ENCODE peak calls at places on chromosome 2, in seven cellular contexts. W, L, E, P, F, X and K are unnamed samples.

GRCh38 chr2:48707466-48707865 is 48.1 kb downstream of the LHCGR start:
- DNase-seq in W (no peak), L (no peak), E (no peak), P (no peak), F (no peak), X (no peak), K (no peak)

GRCh38 chr2:212721026-212721451 is 182.4 kb upstream of the ERBB4 start:
- DNase-seq in W (no peak), L (no peak), E (no peak), P (no peak), F (no peak), X (no peak), K (no peak)

GRCh38 chr2:62197017-62197586 is 1.2 kb downstream of the B3GNT2 start:
- DNase-seq in W (no peak), L (peak), E (no peak), P (no peak), F (no peak), X (no peak), K (no peak)

GRCh38 chr2:210546424-210547223 is 9.8 kb upstream of the CPS1 start:
- DNase-seq in W (no peak), L (peak), E (peak), P (no peak), F (no peak), X (no peak), K (no peak)

GRCh38 chr2:204108301-204108700 is 171.7 kb downstream of the ICOS start:
- DNase-seq in W (peak), L (no peak), E (no peak), P (no peak), F (no peak), X (peak), K (peak)

GRCh38 chr2:50344509-50345106 is 687.3 kb downstream of the NRXN1 start:
- DNase-seq in W (no peak), L (no peak), E (no peak), P (no peak), F (no peak), X (no peak), K (no peak)

GRCh38 chr2:8526403-8526696 is 155.5 kb upstream of the ID2 start:
- DNase-seq in W (no peak), L (no peak), E (no peak), P (no peak), F (no peak), X (no peak), K (no peak)

GRCh38 chr2:204860249-204860648 is 315.0 kb downstream of the PARD3B start:
- DNase-seq in W (no peak), L (no peak), E (peak), P (no peak), F (no peak), X (no peak), K (no peak)

GRCh38 chr2:169767243-169767888 is 31.3 kb upstream of the SSB start:
- DNase-seq in W (peak), L (no peak), E (peak), P (no peak), F (no peak), X (peak), K (peak)

GRCh38 chr2:74080346-74080745 is 67.4 kb downstream of the BOLA3 start:
- DNase-seq in W (no peak), L (no peak), E (peak), P (no peak), F (no peak), X (no peak), K (no peak)

GRCh38 chr2:160332318-160332717 is 132.2 kb upstream of the ITGB6 start:
- DNase-seq in W (peak), L (no peak), E (peak), P (no peak), F (no peak), X (no peak), K (peak)

GRCh38 chr2:16871426-16871825 is 205.8 kb upstream of the CYRIA start:
- DNase-seq in W (no peak), L (no peak), E (no peak), P (no peak), F (no peak), X (no peak), K (no peak)

GRCh38 chr2:71385008-71385407 is 53.4 kb downstream of the ZNF638 start:
- DNase-seq in W (peak), L (no peak), E (peak), P (peak), F (no peak), X (no peak), K (peak)

GRCh38 chr2:26864646-26865045 is 16.7 kb downstream of the DPYSL5 start:
- DNase-seq in W (no peak), L (no peak), E (no peak), P (no peak), F (no peak), X (no peak), K (no peak)

GRCh38 chr2:30368258-30368657 is 78.8 kb upstream of the LCLAT1 start:
- DNase-seq in W (no peak), L (no peak), E (peak), P (no peak), F (no peak), X (no peak), K (no peak)

GRCh38 chr2:158753561-158754302 is 41.4 kb upstream of the DAPL1 start:
- DNase-seq in W (peak), L (no peak), E (peak), P (no peak), F (no peak), X (peak), K (peak)

GRCh38 chr2:239767016-239767905 is 257.9 kb downstream of the NDUFA10 start:
- DNase-seq in W (no peak), L (no peak), E (no peak), P (no peak), F (no peak), X (no peak), K (no peak)

GRCh38 chr2:207635468-207636200 is 10.4 kb upstream of the METTL21A start:
- DNase-seq in W (peak), L (no peak), E (no peak), P (no peak), F (no peak), X (peak), K (peak)

GRCh38 chr2:208025814-208026184 is 472 bp upstream of the PLEKHM3 start:
- DNase-seq in W (no peak), L (no peak), E (no peak), P (no peak), F (no peak), X (no peak), K (no peak)

GRCh38 chr2:48126180-48126579 is 219.9 kb upstream of the FBXO11 start:
- DNase-seq in W (peak), L (no peak), E (peak), P (no peak), F (no peak), X (no peak), K (peak)

GRCh38 chr2:105538840-105539239 is 140.0 kb upstream of the FHL2 start:
- DNase-seq in W (no peak), L (no peak), E (no peak), P (no peak), F (no peak), X (no peak), K (no peak)

GRCh38 chr2:125405816-125406215 is 1250.1 kb upstream of the GYPC start:
- DNase-seq in W (peak), L (no peak), E (peak), P (peak), F (no peak), X (peak), K (peak)

GRCh38 chr2:236974752-236975151 is 110.9 kb upstream of the COPS8 start:
- DNase-seq in W (no peak), L (no peak), E (no peak), P (no peak), F (no peak), X (no peak), K (no peak)

GRCh38 chr2:16039823-16040222 is 99.5 kb downstream of the MYCN start:
- DNase-seq in W (no peak), L (no peak), E (no peak), P (no peak), F (no peak), X (no peak), K (no peak)

GRCh38 chr2:229141626-229142025 is 129.5 kb downstream of the PID1 start:
- DNase-seq in W (peak), L (no peak), E (peak), P (no peak), F (no peak), X (no peak), K (peak)

GRCh38 chr2:154489271-154489858 is 209.1 kb upstream of the KCNJ3 start:
- DNase-seq in W (no peak), L (no peak), E (no peak), P (no peak), F (no peak), X (no peak), K (no peak)

GRCh38 chr2:9539530-9539929 is 16.1 kb downstream of the ADAM17 start:
- DNase-seq in W (peak), L (no peak), E (peak), P (no peak), F (no peak), X (no peak), K (no peak)
- H3K4me3 ChIP-seq in W (no peak), L (no peak), E (no peak), P (no peak), F (no peak), X (no peak), K (no peak)

GRCh38 chr2:67240507-67240906 is 156.6 kb upstream of the ETAA1 start:
- DNase-seq in W (no peak), L (no peak), E (no peak), P (no peak), F (no peak), X (no peak), K (peak)

GRCh38 chr2:67242456-67242855 is 154.7 kb upstream of the ETAA1 start:
- DNase-seq in W (no peak), L (no peak), E (no peak), P (no peak), F (no peak), X (no peak), K (no peak)

GRCh38 chr2:67241453-67241852 is 155.7 kb upstream of the ETAA1 start:
- DNase-seq in W (no peak), L (no peak), E (no peak), P (no peak), F (no peak), X (no peak), K (no peak)

GRCh38 chr2:67234443-67234842 is 162.7 kb upstream of the ETAA1 start:
- DNase-seq in W (peak), L (no peak), E (peak), P (no peak), F (no peak), X (peak), K (peak)

GRCh38 chr2:67237288-67237687 is 159.8 kb upstream of the ETAA1 start:
- DNase-seq in W (peak), L (no peak), E (no peak), P (no peak), F (no peak), X (no peak), K (no peak)
- TF ChIP-seq CTCF in W (peak), L (no peak), E (no peak), P (no peak), F (no peak), X (no peak), K (peak)

GRCh38 chr2:196617430-196617829 is 22.1 kb upstream of the CCDC150 start:
- DNase-seq in W (no peak), L (no peak), E (no peak), P (no peak), F (no peak), X (no peak), K (no peak)
- H3K4me3 ChIP-seq in W (no peak), L (no peak), E (no peak), P (no peak), F (no peak), X (no peak), K (no peak)

GRCh38 chr2:107645586-107645985 is 181.1 kb upstream of the RGPD4 start:
- DNase-seq in W (no peak), L (no peak), E (no peak), P (no peak), F (no peak), X (no peak), K (peak)

DNA sequence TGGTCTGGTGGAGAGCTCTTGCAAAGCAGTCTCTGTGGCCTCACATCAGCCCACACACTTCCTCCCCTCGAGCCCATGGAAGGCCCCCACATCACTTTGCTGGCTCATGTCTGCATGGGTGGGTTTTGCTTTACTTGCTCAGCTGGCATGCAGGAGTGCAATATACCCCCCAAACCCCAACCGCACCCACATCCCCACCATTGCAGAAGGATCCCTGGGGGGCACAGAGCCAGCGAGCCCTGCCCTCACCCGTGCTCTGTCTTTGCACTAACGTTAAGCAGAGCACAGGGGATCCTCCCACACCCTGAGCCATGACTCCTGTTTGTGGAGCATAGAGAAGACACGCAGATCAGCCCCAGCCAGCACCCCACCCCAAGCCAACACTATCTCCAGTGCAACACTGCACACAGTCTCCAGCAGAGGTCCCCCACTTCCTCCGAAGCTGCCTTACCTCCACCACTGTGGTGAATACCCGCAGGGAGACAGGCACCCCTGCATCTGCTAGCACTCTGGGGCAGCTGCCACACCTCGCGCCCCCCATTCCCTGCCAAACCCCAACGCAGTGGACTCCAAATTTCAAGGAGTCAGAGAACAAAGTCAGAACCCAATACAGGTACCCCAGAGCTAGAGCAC is 177.8 kb upstream of the RGPD4 start:
- DNase-seq in W (no peak), L (no peak), E (no peak), P (no peak), F (no peak), X (no peak), K (no peak)
- TF ChIP-seq CTCF in W (no peak), L (no peak), E (no peak), P (no peak), F (no peak), X (no peak), K (peak)

GRCh38 chr2:40406485-40407289 is 45.2 kb downstream of the SLC8A1 start:
- DNase-seq in W (no peak), L (no peak), E (no peak), P (no peak), F (no peak), X (no peak), K (no peak)

GRCh38 chr2:40403233-40403841 is 48.6 kb downstream of the SLC8A1 start:
- DNase-seq in W (peak), L (no peak), E (peak), P (peak), F (no peak), X (peak), K (peak)

GRCh38 chr2:40405440-40405839 is 46.5 kb downstream of the SLC8A1 start:
- DNase-seq in W (no peak), L (no peak), E (no peak), P (peak), F (no peak), X (no peak), K (no peak)

GRCh38 chr2:40401896-40402295 is 50.0 kb downstream of the SLC8A1 start:
- DNase-seq in W (peak), L (no peak), E (peak), P (peak), F (no peak), X (peak), K (peak)

DNA sequence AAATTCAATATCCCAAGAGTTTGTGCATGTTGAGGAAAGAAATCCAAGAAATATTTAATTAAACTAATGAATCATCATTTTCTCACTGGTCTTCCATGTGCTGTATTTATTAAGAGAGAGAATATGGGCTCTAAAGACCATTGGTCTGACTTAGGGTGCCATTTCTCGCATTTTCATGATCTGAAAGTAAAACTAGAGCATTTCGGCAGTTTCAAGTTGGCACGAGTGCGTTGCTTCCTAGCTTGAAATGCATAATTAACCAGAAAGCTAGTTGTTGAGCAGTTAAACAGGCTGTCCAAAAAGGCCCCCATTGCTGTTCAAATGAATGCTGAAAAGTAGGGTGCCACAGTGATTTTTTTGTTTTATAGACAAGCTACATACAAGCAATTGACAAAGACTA is 47.4 kb downstream of the SLC8A1 start:
- DNase-seq in W (no peak), L (no peak), E (no peak), P (no peak), F (no peak), X (no peak), K (no peak)
- H3K4me3 ChIP-seq in W (no peak), L (no peak), E (no peak), P (no peak), F (no peak), X (no peak), K (no peak)

DNA sequence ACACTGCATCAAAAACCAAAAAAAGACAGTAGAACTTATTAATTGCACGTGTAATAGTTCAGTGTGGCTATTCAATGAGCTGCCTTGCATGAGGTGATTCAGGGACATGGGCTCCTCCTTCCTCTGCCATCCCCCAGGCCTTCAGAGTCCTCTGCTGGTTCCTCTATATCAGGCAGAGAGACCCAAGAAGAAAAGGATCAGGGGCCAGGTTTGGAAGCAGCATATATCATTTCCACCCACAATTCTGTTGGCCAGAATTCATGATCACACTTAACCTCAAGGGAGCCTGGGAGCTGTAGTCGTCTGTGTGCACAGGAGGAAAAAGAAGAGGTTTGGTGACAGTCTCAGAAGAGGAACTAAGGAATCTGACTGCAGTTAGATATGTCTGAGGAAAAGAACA is 114.0 kb upstream of the GLS start:
- DNase-seq in W (no peak), L (no peak), E (no peak), P (no peak), F (no peak), X (no peak), K (no peak)
- TF ChIP-seq CTCF in W (no peak), L (no peak), E (no peak), P (no peak), F (no peak), X (no peak), K (no peak)

DNA sequence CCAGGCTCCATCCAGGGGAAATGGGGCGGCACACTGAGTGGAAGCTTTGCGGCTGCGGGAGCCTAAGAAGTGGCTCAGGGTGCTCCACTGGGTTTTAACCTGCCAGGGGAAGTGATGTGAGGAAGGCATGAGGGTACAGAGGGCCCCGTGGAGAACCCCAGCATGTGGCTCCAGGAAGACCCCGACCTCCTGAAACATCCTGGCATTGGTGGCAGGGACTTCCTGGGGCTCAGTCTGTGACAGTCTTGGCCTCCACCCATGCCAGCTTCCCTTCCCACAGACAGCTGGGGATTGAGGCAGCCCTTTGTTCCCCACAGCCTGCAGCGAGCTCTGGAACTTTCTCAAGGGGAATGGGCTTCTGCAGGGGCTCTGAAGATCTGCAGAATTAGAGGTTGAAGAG is 146.6 kb downstream of the TNS1 start:
- DNase-seq in W (no peak), L (no peak), E (no peak), P (no peak), F (no peak), X (no peak), K (no peak)
- H3K4me3 ChIP-seq in W (no peak), L (peak), E (no peak), P (no peak), F (no peak), X (no peak), K (no peak)

GRCh38 chr2:127056631-127057370 is 50.2 kb downstream of the BIN1 start:
- DNase-seq in W (no peak), L (peak), E (no peak), P (no peak), F (no peak), X (no peak), K (no peak)
- TF ChIP-seq CTCF in W (no peak), L (no peak), E (no peak), P (no peak), F (no peak), X (no peak), K (no peak)

DNA sequence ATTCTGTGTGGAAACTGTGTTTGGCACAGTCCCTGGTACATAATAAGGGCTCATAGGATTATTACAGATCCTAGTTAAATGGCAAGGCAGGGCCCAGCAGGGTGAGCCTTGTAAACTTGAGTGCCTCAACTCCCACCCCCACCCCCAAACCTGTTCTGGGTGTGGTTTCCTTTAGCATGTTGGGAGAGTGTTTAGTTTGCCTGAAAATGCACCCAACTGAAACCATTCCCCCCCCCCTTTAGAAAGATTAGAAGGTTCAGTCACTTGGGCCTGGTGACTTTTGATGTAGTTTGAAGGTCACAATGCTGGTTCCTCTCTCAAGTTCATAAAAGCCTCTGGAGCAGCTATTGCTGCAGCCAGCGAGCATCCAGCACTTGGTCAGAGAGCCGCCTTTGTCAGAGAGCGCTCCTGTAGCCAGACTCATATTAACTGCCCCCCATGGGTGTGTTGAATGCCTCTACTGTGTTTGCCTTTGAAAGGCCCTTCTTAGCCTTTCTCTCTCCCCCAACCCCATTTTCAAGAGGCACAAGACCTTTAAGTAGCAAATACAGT is 113.7 kb downstream of the SPTBN1 start:
- DNase-seq in W (no peak), L (no peak), E (no peak), P (no peak), F (no peak), X (no peak), K (no peak)
- H3K4me3 ChIP-seq in W (no peak), L (no peak), E (no peak), P (no peak), F (no peak), X (peak), K (no peak)

DNA sequence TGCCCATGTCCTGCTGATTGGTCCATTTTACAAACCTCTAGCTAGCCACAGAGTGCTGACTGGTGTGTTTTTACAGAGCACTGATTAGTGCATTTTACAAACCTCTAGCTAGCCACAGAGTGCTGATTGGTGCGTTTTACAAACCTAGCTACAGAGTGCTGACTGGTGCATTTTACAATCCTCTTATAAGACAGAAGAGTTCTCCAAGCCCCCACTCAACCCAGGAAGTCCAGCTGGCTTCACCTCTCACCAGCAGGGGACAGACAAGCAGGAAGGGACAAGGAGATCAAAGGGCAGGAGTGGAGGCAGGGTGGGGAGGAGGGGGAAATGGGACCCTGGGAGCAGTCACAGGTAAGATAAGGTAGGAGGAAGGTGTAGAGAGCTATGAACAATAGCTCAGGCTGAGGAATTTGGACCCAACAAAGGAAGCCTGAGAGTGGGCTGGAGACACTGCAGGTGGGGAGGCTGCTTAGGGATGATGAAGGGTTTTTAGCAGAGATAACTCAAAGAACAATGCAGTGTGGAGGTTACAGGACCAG is 37.1 kb downstream of the SH2D6 start:
- DNase-seq in W (no peak), L (no peak), E (no peak), P (no peak), F (no peak), X (no peak), K (no peak)
- TF ChIP-seq CTCF in W (no peak), L (no peak), E (no peak), P (no peak), F (no peak), X (no peak), K (no peak)